ENCODE peak calls at places on chromosomes 3 and 15, in seven cellular contexts. One of them, this sample, is unnamed.

GRCh38 chr15:82294061-82294690 is 31.6 kb downstream of the SAXO2 start:
- DNase-seq in dorsolateral prefrontal cortex: no peak
- DNase-seq in DMS79: no peak
- DNase-seq in epithelial cell of esophagus: no peak
- DNase-seq in stromal cell of bone marrow: no peak
- DNase-seq in NCI-H748 treated with DMSO at 0.1 percent for 48 hours: no peak
- DNase-seq in small intestine: no peak
- DNase-seq in this sample: no peak

GRCh38 chr3:101362408-101362807 is 42.0 kb upstream of the IMPG2 start:
- DNase-seq in dorsolateral prefrontal cortex: no peak
- DNase-seq in DMS79: no peak
- DNase-seq in epithelial cell of esophagus: no peak
- DNase-seq in stromal cell of bone marrow: no peak
- DNase-seq in NCI-H748 treated with DMSO at 0.1 percent for 48 hours: no peak
- DNase-seq in small intestine: no peak
- DNase-seq in this sample: no peak

GRCh38 chr3:78863294-78864203 is 904.2 kb downstream of the ROBO1 start:
- DNase-seq in dorsolateral prefrontal cortex: no peak
- DNase-seq in DMS79: no peak
- DNase-seq in epithelial cell of esophagus: no peak
- DNase-seq in stromal cell of bone marrow: no peak
- DNase-seq in NCI-H748 treated with DMSO at 0.1 percent for 48 hours: no peak
- DNase-seq in small intestine: no peak
- DNase-seq in this sample: no peak

GRCh38 chr3:111359261-111360030 is 182.6 kb upstream of the CD96 start:
- DNase-seq in dorsolateral prefrontal cortex: no peak
- DNase-seq in DMS79: no peak
- DNase-seq in epithelial cell of esophagus: no peak
- DNase-seq in stromal cell of bone marrow: no peak
- DNase-seq in NCI-H748 treated with DMSO at 0.1 percent for 48 hours: no peak
- DNase-seq in small intestine: no peak
- DNase-seq in this sample: no peak

GRCh38 chr3:58692484-58692883 is 25.9 kb upstream of the FAM3D start:
- DNase-seq in dorsolateral prefrontal cortex: no peak
- DNase-seq in DMS79: no peak
- DNase-seq in epithelial cell of esophagus: no peak
- DNase-seq in stromal cell of bone marrow: no peak
- DNase-seq in NCI-H748 treated with DMSO at 0.1 percent for 48 hours: no peak
- DNase-seq in small intestine: no peak
- DNase-seq in this sample: no peak

GRCh38 chr15:88467935-88468528 is 524 bp downstream of the MRPS11 start:
- DNase-seq in dorsolateral prefrontal cortex: no peak
- DNase-seq in DMS79: no peak
- DNase-seq in epithelial cell of esophagus: peak
- DNase-seq in stromal cell of bone marrow: no peak
- DNase-seq in NCI-H748 treated with DMSO at 0.1 percent for 48 hours: peak
- DNase-seq in small intestine: no peak
- DNase-seq in this sample: no peak

GRCh38 chr15:58475573-58476524 is 44.1 kb downstream of the LIPC start:
- DNase-seq in dorsolateral prefrontal cortex: no peak
- DNase-seq in DMS79: peak
- DNase-seq in epithelial cell of esophagus: peak
- DNase-seq in stromal cell of bone marrow: peak
- DNase-seq in NCI-H748 treated with DMSO at 0.1 percent for 48 hours: peak
- DNase-seq in small intestine: peak
- DNase-seq in this sample: no peak

GRCh38 chr15:58139631-58140522 is 1.7 kb downstream of the AQP9 start:
- DNase-seq in dorsolateral prefrontal cortex: no peak
- DNase-seq in DMS79: no peak
- DNase-seq in epithelial cell of esophagus: peak
- DNase-seq in stromal cell of bone marrow: peak
- DNase-seq in NCI-H748 treated with DMSO at 0.1 percent for 48 hours: no peak
- DNase-seq in small intestine: no peak
- DNase-seq in this sample: no peak

GRCh38 chr3:16484216-16484615 is 29.3 kb downstream of the RFTN1 start:
- DNase-seq in dorsolateral prefrontal cortex: no peak
- DNase-seq in DMS79: no peak
- DNase-seq in epithelial cell of esophagus: no peak
- DNase-seq in stromal cell of bone marrow: peak
- DNase-seq in NCI-H748 treated with DMSO at 0.1 percent for 48 hours: no peak
- DNase-seq in small intestine: peak
- DNase-seq in this sample: no peak

GRCh38 chr15:45640610-45641009 is 5.8 kb downstream of the SQOR start:
- DNase-seq in dorsolateral prefrontal cortex: no peak
- DNase-seq in DMS79: no peak
- DNase-seq in epithelial cell of esophagus: peak
- DNase-seq in stromal cell of bone marrow: peak
- DNase-seq in NCI-H748 treated with DMSO at 0.1 percent for 48 hours: no peak
- DNase-seq in small intestine: peak
- DNase-seq in this sample: no peak

GRCh38 chr3:138114988-138115971 is at the start of gene DZIP1L:
- DNase-seq in dorsolateral prefrontal cortex: peak
- DNase-seq in DMS79: peak
- DNase-seq in epithelial cell of esophagus: peak
- DNase-seq in stromal cell of bone marrow: peak
- DNase-seq in NCI-H748 treated with DMSO at 0.1 percent for 48 hours: peak
- DNase-seq in small intestine: peak
- DNase-seq in this sample: peak

GRCh38 chr15:62618432-62618831 is 424.1 kb upstream of the TPM1 start:
- DNase-seq in dorsolateral prefrontal cortex: no peak
- DNase-seq in DMS79: no peak
- DNase-seq in epithelial cell of esophagus: peak
- DNase-seq in stromal cell of bone marrow: peak
- DNase-seq in NCI-H748 treated with DMSO at 0.1 percent for 48 hours: no peak
- DNase-seq in small intestine: no peak
- DNase-seq in this sample: no peak

GRCh38 chr15:31360843-31361763 is 34.5 kb downstream of the KLF13 start:
- DNase-seq in dorsolateral prefrontal cortex: no peak
- DNase-seq in DMS79: peak
- DNase-seq in epithelial cell of esophagus: peak
- DNase-seq in stromal cell of bone marrow: no peak
- DNase-seq in NCI-H748 treated with DMSO at 0.1 percent for 48 hours: peak
- DNase-seq in small intestine: peak
- DNase-seq in this sample: peak

GRCh38 chr3:154132777-154133375 is 11.7 kb downstream of the ARHGEF26 start:
- DNase-seq in dorsolateral prefrontal cortex: no peak
- DNase-seq in DMS79: no peak
- DNase-seq in epithelial cell of esophagus: peak
- DNase-seq in stromal cell of bone marrow: no peak
- DNase-seq in NCI-H748 treated with DMSO at 0.1 percent for 48 hours: peak
- DNase-seq in small intestine: peak
- DNase-seq in this sample: no peak

GRCh38 chr3:56302417-56302816 is 165.8 kb downstream of the ERC2 start:
- DNase-seq in dorsolateral prefrontal cortex: no peak
- DNase-seq in DMS79: no peak
- DNase-seq in epithelial cell of esophagus: no peak
- DNase-seq in stromal cell of bone marrow: no peak
- DNase-seq in NCI-H748 treated with DMSO at 0.1 percent for 48 hours: no peak
- DNase-seq in small intestine: no peak
- DNase-seq in this sample: no peak

GRCh38 chr15:66306381-66306780 is 13.0 kb downstream of the DIS3L start:
- DNase-seq in dorsolateral prefrontal cortex: no peak
- DNase-seq in DMS79: no peak
- DNase-seq in epithelial cell of esophagus: no peak
- DNase-seq in stromal cell of bone marrow: no peak
- DNase-seq in NCI-H748 treated with DMSO at 0.1 percent for 48 hours: peak
- DNase-seq in small intestine: no peak
- DNase-seq in this sample: no peak

GRCh38 chr3:169529013-169529412 is 134.5 kb downstream of the MECOM start:
- DNase-seq in dorsolateral prefrontal cortex: no peak
- DNase-seq in DMS79: no peak
- DNase-seq in epithelial cell of esophagus: no peak
- DNase-seq in stromal cell of bone marrow: no peak
- DNase-seq in NCI-H748 treated with DMSO at 0.1 percent for 48 hours: no peak
- DNase-seq in small intestine: no peak
- DNase-seq in this sample: no peak

GRCh38 chr15:52493968-52494367 is 34.7 kb downstream of the MYO5A start:
- DNase-seq in dorsolateral prefrontal cortex: no peak
- DNase-seq in DMS79: no peak
- DNase-seq in epithelial cell of esophagus: peak
- DNase-seq in stromal cell of bone marrow: no peak
- DNase-seq in NCI-H748 treated with DMSO at 0.1 percent for 48 hours: no peak
- DNase-seq in small intestine: no peak
- DNase-seq in this sample: no peak

GRCh38 chr3:133464573-133464972 is 64.7 kb downstream of the BFSP2 start:
- DNase-seq in dorsolateral prefrontal cortex: no peak
- DNase-seq in DMS79: no peak
- DNase-seq in epithelial cell of esophagus: peak
- DNase-seq in stromal cell of bone marrow: no peak
- DNase-seq in NCI-H748 treated with DMSO at 0.1 percent for 48 hours: no peak
- DNase-seq in small intestine: no peak
- DNase-seq in this sample: no peak

GRCh38 chr15:45522931-45523331 is 376 bp upstream of the SLC30A4 start:
- DNase-seq in dorsolateral prefrontal cortex: no peak
- DNase-seq in DMS79: no peak
- DNase-seq in epithelial cell of esophagus: peak
- DNase-seq in stromal cell of bone marrow: peak
- DNase-seq in NCI-H748 treated with DMSO at 0.1 percent for 48 hours: no peak
- DNase-seq in small intestine: peak
- DNase-seq in this sample: peak

GRCh38 chr3:335250-335649 is 138.7 kb downstream of the CHL1 start:
- DNase-seq in dorsolateral prefrontal cortex: no peak
- DNase-seq in DMS79: no peak
- DNase-seq in epithelial cell of esophagus: no peak
- DNase-seq in stromal cell of bone marrow: no peak
- DNase-seq in NCI-H748 treated with DMSO at 0.1 percent for 48 hours: peak
- DNase-seq in small intestine: no peak
- DNase-seq in this sample: no peak

GRCh38 chr3:120203016-120203415 is 82.0 kb downstream of the GPR156 start:
- DNase-seq in dorsolateral prefrontal cortex: no peak
- DNase-seq in DMS79: no peak
- DNase-seq in epithelial cell of esophagus: peak
- DNase-seq in stromal cell of bone marrow: peak
- DNase-seq in NCI-H748 treated with DMSO at 0.1 percent for 48 hours: no peak
- DNase-seq in small intestine: peak
- DNase-seq in this sample: no peak

GRCh38 chr3:48636149-48636548 is 888 bp upstream of the SLC26A6 start:
- DNase-seq in dorsolateral prefrontal cortex: no peak
- DNase-seq in DMS79: no peak
- DNase-seq in epithelial cell of esophagus: no peak
- DNase-seq in stromal cell of bone marrow: no peak
- DNase-seq in NCI-H748 treated with DMSO at 0.1 percent for 48 hours: no peak
- DNase-seq in small intestine: no peak
- DNase-seq in this sample: no peak

GRCh38 chr3:30751610-30752299 is 142.7 kb downstream of the GADL1 start:
- DNase-seq in dorsolateral prefrontal cortex: peak
- DNase-seq in DMS79: no peak
- DNase-seq in epithelial cell of esophagus: peak
- DNase-seq in stromal cell of bone marrow: peak
- DNase-seq in NCI-H748 treated with DMSO at 0.1 percent for 48 hours: no peak
- DNase-seq in small intestine: no peak
- DNase-seq in this sample: peak

GRCh38 chr15:60442763-60443162 is 36.2 kb downstream of the ICE2 start:
- DNase-seq in dorsolateral prefrontal cortex: no peak
- DNase-seq in DMS79: no peak
- DNase-seq in epithelial cell of esophagus: peak
- DNase-seq in stromal cell of bone marrow: no peak
- DNase-seq in NCI-H748 treated with DMSO at 0.1 percent for 48 hours: no peak
- DNase-seq in small intestine: no peak
- DNase-seq in this sample: no peak

GRCh38 chr3:189720746-189721426 is 89.7 kb downstream of the TP63 start:
- DNase-seq in dorsolateral prefrontal cortex: no peak
- DNase-seq in DMS79: no peak
- DNase-seq in epithelial cell of esophagus: peak
- DNase-seq in stromal cell of bone marrow: no peak
- DNase-seq in NCI-H748 treated with DMSO at 0.1 percent for 48 hours: peak
- DNase-seq in small intestine: no peak
- DNase-seq in this sample: no peak